ENCODE peak calls at places on chromosome 1, in eight cellular contexts. T is left ventricle myocardium inferior; R is dorsolateral prefrontal cortex; H is aorta; L is PC-9; F is CD8-positive, alpha-beta T cell; U is neuronal stem cell; J is hepatocyte. E is an unnamed sample.

GRCh38 chr1:172966844-172967540 is 83.7 kb downstream of the TNFSF18 start:
- DNase-seq in L (no peak), H (no peak), J (no peak), F (no peak), R (no peak), U (no peak), T (no peak), E (no peak)

GRCh38 chr1:220511785-220512184 is 16.2 kb upstream of the MARK1 start:
- DNase-seq in U (peak; percentile 29), J (peak; percentile 35), F (no peak), H (no peak), T (peak; percentile 16), L (peak; percentile 19), R (no peak), E (no peak)

GRCh38 chr1:225653463-225654276 is 747 bp upstream of the ENAH start:
- DNase-seq in T (peak; percentile 66), L (peak; percentile 68), F (peak; percentile 53), R (peak; percentile 51), H (peak; percentile 93), U (peak; percentile 65), J (peak; percentile 84), E (peak; percentile 82)

GRCh38 chr1:167093863-167094516 is at the start of gene STYXL2:
- DNase-seq in F (no peak), L (no peak), J (no peak), R (no peak), H (no peak), T (peak; percentile 35), U (no peak), E (no peak)

GRCh38 chr1:109188776-109189175 is 24.9 kb upstream of the SARS1 start:
- DNase-seq in T (no peak), R (no peak), L (no peak), U (no peak), F (no peak), J (no peak), H (no peak), E (no peak)

GRCh38 chr1:1127551-1128451 is 11.9 kb upstream of the C1orf159 start:
- DNase-seq in R (no peak), T (no peak), L (no peak), J (no peak), F (no peak), U (no peak), H (no peak), E (no peak)

GRCh38 chr1:58155418-58156123 is 391.0 kb downstream of the OMA1 start:
- DNase-seq in J (peak; percentile 33), T (peak; percentile 38), R (no peak), H (no peak), F (no peak), L (no peak), U (peak; percentile 44), E (peak; percentile 10)

GRCh38 chr1:243939167-243939848 is 89.3 kb upstream of the AKT3 start:
- DNase-seq in J (no peak), L (no peak), T (no peak), H (no peak), R (no peak), U (no peak), F (peak; percentile 21), E (peak; percentile 24)

GRCh38 chr1:175902281-175902680 is 158.9 kb upstream of the TNR start:
- DNase-seq in F (no peak), L (no peak), R (no peak), J (no peak), T (no peak), U (no peak), H (no peak), E (no peak)

GRCh38 chr1:87179076-87179475 is 149.6 kb upstream of the LMO4 start:
- DNase-seq in R (no peak), T (no peak), L (no peak), J (no peak), H (no peak), F (no peak), U (no peak), E (no peak)

DNA sequence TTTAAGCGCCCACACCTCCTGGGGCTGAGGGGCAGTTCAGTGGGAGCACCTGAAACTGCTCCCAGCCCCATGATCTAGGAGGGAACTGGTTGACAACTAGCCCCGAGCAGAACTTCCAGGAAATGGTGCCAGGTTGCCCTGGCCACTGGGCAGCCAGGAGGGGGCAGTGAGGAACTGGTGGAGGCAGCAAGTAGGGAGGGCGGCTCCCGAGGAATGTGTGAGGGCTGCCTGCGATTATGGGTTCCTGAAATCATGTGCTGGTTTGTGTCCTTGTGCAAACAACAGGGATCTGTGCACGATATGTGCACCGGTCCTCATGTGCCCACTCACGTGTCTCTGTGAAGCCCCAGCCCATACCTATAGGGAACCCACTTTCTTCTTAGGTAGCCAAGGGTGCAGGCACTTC is 9.9 kb downstream of the GPR3 start:
- DNase-seq in R (no peak), J (peak; percentile 85), U (no peak), H (peak; percentile 87), L (peak; percentile 48), F (no peak), T (peak; percentile 74), E (peak; percentile 66)
- H3K27ac ChIP-seq in R (peak overlapping the region; percentile 53), J (peak overlapping the region; percentile 72), U (no peak overlapping the region), H (peak overlapping the region; percentile 71), L (no peak overlapping the region), F (no peak overlapping the region), T (peak overlapping the region; percentile 85), E (no peak overlapping the region)

DNA sequence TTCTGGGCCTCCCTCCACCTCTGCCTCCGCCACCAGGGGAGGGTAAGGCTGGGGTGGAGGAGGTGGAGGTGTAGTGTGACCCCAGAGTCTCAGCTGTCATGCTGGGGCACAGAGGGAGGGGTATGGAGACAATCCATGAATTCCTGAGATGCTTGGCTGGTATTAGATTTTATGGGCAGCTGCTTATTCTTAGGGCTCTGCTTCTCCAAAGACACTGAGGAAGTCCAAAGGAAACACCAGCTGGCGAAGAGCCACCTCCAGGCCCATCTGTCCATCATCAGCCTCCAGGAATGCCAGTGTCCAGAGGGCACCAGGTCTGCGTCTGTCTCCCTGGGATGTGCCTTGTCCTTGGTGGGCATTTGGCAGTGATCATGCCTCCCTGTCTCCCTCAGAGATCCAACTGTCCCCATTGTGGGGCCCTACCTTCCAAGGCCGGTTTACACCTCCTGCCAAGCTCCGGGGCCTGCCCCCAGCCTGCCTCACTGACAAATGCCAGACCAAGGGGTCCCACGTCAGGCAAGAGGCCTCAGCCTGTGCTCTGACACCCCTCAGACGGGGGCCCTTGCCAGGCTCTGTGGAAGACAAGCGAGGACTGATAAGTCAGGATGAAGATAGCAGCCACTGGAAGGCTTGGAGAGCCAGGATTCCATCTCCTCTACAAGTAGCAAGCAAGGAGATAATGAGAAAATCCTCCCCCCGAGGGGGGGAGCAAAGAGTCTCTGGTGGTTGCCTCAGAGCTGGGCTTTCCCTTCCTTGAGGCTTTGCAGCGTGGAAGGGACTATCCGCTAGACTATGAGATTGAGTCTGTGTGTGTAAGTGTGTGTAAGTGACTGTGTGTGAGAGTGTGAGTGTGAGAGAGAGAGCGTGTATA is 1.6 kb downstream of the TNNI1 start:
- DNase-seq in F (no peak), H (peak; percentile 35), R (no peak), T (no peak), L (no peak), J (peak; percentile 38), U (no peak), E (no peak)
- H3K27ac ChIP-seq in F (no peak overlapping the region), H (no peak overlapping the region), R (no peak overlapping the region), T (no peak overlapping the region), L (no peak overlapping the region), J (no peak overlapping the region), U (no peak overlapping the region), E (no peak overlapping the region)

DNA sequence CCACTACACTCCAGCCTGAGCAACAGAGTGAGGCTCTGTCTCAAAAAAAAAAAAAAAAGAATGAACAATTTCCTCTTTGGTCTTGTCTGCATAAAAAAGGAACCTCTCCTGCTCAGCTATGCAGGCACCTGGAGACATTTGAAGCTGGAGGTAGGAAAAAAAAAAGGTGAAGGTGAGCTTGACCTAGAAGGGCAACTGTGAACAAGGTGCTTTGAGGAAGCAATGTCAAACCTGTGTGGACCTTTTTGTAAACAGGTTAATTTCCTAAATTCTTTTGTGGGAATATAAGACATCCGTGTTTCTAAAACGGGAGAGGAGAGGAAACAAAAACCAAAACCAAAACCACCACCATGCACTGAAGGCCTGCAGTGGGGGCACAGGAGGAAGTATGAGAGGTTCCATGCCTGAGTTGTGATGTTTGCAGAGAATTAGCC is 77.5 kb downstream of the SLC45A1 start:
- DNase-seq in H (no peak), T (no peak), L (no peak), R (no peak), J (no peak), U (no peak), F (no peak), E (peak; percentile 23)
- H3K27ac ChIP-seq in H (no peak overlapping the region), T (peak overlapping the region; percentile 89), L (peak overlapping the region; percentile 95), R (no peak overlapping the region), J (peak overlapping the region; percentile 66), U (peak overlapping the region; percentile 94), F (no peak overlapping the region), E (peak overlapping the region; percentile 84)

GRCh38 chr1:73980324-73981040 is 217.5 kb downstream of the LRRIQ3 start:
- DNase-seq in T (no peak), H (no peak), U (peak; percentile 38), L (no peak), R (no peak), F (no peak), J (peak; percentile 44), E (peak; percentile 30)

DNA sequence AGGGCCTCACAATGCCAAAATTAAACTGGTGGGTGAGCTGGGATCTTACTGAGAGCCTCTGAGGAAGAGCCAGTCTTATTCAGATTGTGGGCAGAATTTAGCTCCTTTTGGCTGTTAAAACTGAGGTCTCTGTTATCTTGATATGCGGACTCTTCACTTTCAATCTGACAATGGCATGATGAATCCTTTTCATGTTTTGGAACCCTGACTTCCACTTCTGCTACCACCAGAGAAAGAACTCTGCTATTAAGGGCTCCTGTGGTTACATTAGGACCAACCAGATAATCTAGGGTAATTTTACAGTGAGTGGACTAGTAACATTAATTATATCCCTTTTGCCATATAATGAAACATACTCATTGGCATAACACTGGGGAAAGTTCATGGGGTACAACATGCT is 219.0 kb downstream of the LRRIQ3 start:
- DNase-seq in J (no peak), U (no peak), R (no peak), H (no peak), F (no peak), T (no peak), L (no peak), E (no peak)
- H3K27ac ChIP-seq in J (no peak overlapping the region), U (peak overlapping the region; percentile 58), R (no peak overlapping the region), H (no peak overlapping the region), F (no peak overlapping the region), T (no peak overlapping the region), L (no peak overlapping the region), E (no peak overlapping the region)

E was measured in fibroblast of lung.